ENCODE peak calls at places on chromosome 12, in six cellular contexts. D is uterus; E is A549; G is occipital lobe; J is midbrain; L is activated CD4-positive, alpha-beta T cell treated with anti-CD3 and anti-CD28 coated beads, Interleukin-2, amount 50 U/mL, for 1 hour. U is an unnamed sample.

GRCh38 chr12:111759991-111760390 is 6.7 kb upstream of the ALDH2 start:
- DNase-seq in D (no peak), E (no peak), G (no peak), J (no peak), L (no peak), U (no peak)

GRCh38 chr12:47391566-47391965 is 311.8 kb upstream of the AMIGO2 start:
- DNase-seq in D (no peak), E (no peak), G (no peak), J (no peak), L (peak), U (no peak)

GRCh38 chr12:122917508-122918227 is 21.7 kb upstream of the VPS37B start:
- DNase-seq in D (no peak), E (peak), G (no peak), J (no peak), L (no peak), U (no peak)

GRCh38 chr12:67111182-67111581 is 158.0 kb upstream of the CAND1 start:
- DNase-seq in D (no peak), E (no peak), G (no peak), J (no peak), L (no peak), U (no peak)

GRCh38 chr12:107533218-107533617 is 152.4 kb upstream of the PWP1 start:
- DNase-seq in D (no peak), E (no peak), G (no peak), J (no peak), L (no peak), U (no peak)

GRCh38 chr12:6647083-6647604 is at the start of gene ACRBP:
- DNase-seq in D (peak), E (no peak), G (peak), J (peak), L (no peak), U (peak)

GRCh38 chr12:110704750-110705149 is 15.8 kb upstream of the HVCN1 start:
- DNase-seq in D (no peak), E (peak), G (no peak), J (no peak), L (no peak), U (no peak)

GRCh38 chr12:128754275-128754674 is 69.5 kb downstream of the SLC15A4 start:
- DNase-seq in D (no peak), E (no peak), G (no peak), J (no peak), L (no peak), U (no peak)

U was measured in posterior cingulate gyrus.